ENCODE peak calls at places on chromosomes 2 and 18, in four cellular contexts. One of them, this sample, is unnamed.

GRCh38 chr2:168691221-168691620 is 111.2 kb upstream of the NOSTRIN start:
- DNase-seq in Panc1: no peak
- DNase-seq in fibroblast of pulmonary artery: no peak
- DNase-seq in nephron progenitor cell: no peak
- DNase-seq in this sample: no peak

GRCh38 chr2:239057533-239057932 is 209.6 kb downstream of the TWIST2 start:
- DNase-seq in Panc1: no peak
- DNase-seq in fibroblast of pulmonary artery: peak; percentile 46
- DNase-seq in nephron progenitor cell: no peak
- DNase-seq in this sample: no peak

GRCh38 chr2:230697676-230698075 is 15.0 kb upstream of the CAB39 start:
- DNase-seq in Panc1: no peak
- DNase-seq in fibroblast of pulmonary artery: no peak
- DNase-seq in nephron progenitor cell: no peak
- DNase-seq in this sample: no peak

GRCh38 chr2:112725545-112726457 is 5.0 kb downstream of the NT5DC4 start:
- DNase-seq in Panc1: no peak
- DNase-seq in fibroblast of pulmonary artery: no peak
- DNase-seq in nephron progenitor cell: no peak
- DNase-seq in this sample: no peak

GRCh38 chr2:213834746-213835145 is 550.5 kb downstream of the SPAG16 start:
- DNase-seq in Panc1: no peak
- DNase-seq in fibroblast of pulmonary artery: peak; percentile 10
- DNase-seq in nephron progenitor cell: no peak
- DNase-seq in this sample: no peak

GRCh38 chr2:134379722-134380121 is 125.8 kb downstream of the MGAT5 start:
- DNase-seq in Panc1: no peak
- DNase-seq in fibroblast of pulmonary artery: no peak
- DNase-seq in nephron progenitor cell: no peak
- DNase-seq in this sample: no peak

GRCh38 chr2:177474904-177475474 is 82.4 kb downstream of the AGPS start:
- DNase-seq in Panc1: no peak
- DNase-seq in fibroblast of pulmonary artery: peak; percentile 76
- DNase-seq in nephron progenitor cell: no peak
- DNase-seq in this sample: no peak

GRCh38 chr2:96891591-96892333 is 21.9 kb upstream of the SEMA4C start:
- DNase-seq in Panc1: no peak
- DNase-seq in fibroblast of pulmonary artery: peak; percentile 24
- DNase-seq in nephron progenitor cell: peak; percentile 33
- DNase-seq in this sample: no peak

GRCh38 chr2:158463496-158464095 is 6.8 kb downstream of the PKP4 start:
- DNase-seq in Panc1: no peak
- DNase-seq in fibroblast of pulmonary artery: peak; percentile 21
- DNase-seq in nephron progenitor cell: peak; percentile 14
- DNase-seq in this sample: no peak

GRCh38 chr2:26469092-26469710 is 8.7 kb downstream of the OTOF start:
- DNase-seq in Panc1: peak; percentile 39
- DNase-seq in fibroblast of pulmonary artery: peak; percentile 69
- DNase-seq in nephron progenitor cell: peak; percentile 72
- DNase-seq in this sample: peak; percentile 60

GRCh38 chr2:41142463-41142862 is 690.6 kb upstream of the SLC8A1 start:
- DNase-seq in Panc1: no peak
- DNase-seq in fibroblast of pulmonary artery: no peak
- DNase-seq in nephron progenitor cell: no peak
- DNase-seq in this sample: no peak

GRCh38 chr2:29475446-29476006 is 360.3 kb downstream of the CLIP4 start:
- DNase-seq in Panc1: no peak
- DNase-seq in fibroblast of pulmonary artery: no peak
- DNase-seq in nephron progenitor cell: no peak
- DNase-seq in this sample: no peak

GRCh38 chr2:218582085-218582484 is 13.4 kb downstream of the CNOT9 start:
- DNase-seq in Panc1: no peak
- DNase-seq in fibroblast of pulmonary artery: peak; percentile 32
- DNase-seq in nephron progenitor cell: no peak
- DNase-seq in this sample: no peak

GRCh38 chr2:84906108-84906899 is 848 bp downstream of the TMSB10 start:
- DNase-seq in Panc1: no peak
- DNase-seq in fibroblast of pulmonary artery: no peak
- DNase-seq in nephron progenitor cell: peak; percentile 37
- DNase-seq in this sample: no peak

DNA sequence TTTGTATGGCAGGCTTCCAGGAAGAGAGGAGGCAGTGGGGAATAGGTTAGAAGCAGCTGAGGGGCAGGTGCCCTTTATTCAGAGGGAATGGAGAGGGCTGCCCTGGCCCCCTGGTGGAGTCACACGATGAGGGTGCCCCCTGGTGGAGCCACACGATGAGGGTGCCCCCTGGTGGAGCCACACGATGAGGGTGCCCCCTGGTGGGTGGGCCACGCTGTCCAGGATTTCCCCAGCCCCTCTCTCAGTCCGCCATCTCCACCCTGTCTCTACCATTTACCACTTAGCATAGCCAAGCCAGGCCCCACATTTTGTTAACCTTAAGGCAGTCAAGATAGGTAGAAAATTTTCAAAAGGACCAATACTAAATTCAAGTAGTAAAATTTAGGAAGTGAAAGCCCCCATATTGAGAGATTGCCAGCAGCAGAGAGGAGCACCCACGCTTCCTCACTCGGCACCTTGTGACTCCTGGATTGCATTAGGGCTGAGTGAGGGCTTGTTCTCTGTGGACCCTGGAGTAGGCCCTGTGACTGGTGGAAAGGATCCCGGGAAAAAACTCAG is 10.4 kb upstream of the FAM228A start:
- DNase-seq in Panc1: no peak
- DNase-seq in fibroblast of pulmonary artery: peak; percentile 13
- DNase-seq in nephron progenitor cell: peak; percentile 11
- DNase-seq in this sample: peak; percentile 14
- TF ChIP-seq CTCF in Panc1: peak; percentile 84
- TF ChIP-seq CTCF in fibroblast of pulmonary artery: peak; percentile 54
- TF ChIP-seq CTCF in nephron progenitor cell: peak; percentile 23
- TF ChIP-seq CTCF in this sample: peak; percentile 54

DNA sequence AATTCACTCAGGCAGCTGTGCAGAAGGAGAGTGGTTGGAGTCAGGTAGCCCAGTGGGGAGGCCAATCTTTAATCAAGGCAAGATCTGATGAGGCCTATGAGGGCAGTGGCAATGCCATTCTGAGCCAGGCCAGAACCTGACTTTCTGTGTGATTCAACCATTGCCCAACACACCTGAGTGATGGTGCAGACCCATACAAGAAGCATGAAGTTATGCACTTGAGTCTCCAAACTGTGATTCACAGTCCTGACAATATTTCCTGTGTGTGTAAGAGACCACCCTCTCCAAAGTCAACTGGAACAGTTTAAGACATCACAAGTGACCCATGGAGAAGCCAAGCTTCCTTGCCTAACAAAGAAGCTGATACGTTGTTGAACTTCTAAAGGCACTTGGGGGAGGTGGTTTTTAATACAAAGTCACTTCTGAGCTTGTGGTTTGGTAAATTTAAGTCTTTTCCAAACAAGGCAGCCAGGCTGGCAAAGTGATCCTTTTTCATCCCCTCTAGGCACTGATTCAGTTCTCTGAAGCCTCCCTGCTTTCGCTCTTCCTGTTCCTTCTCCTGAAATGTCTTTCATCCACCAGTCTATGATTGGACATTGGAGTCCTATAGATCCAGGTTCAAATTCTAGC is 49.0 kb downstream of the VSNL1 start:
- DNase-seq in Panc1: no peak
- DNase-seq in fibroblast of pulmonary artery: no peak
- DNase-seq in nephron progenitor cell: no peak
- DNase-seq in this sample: no peak
- TF ChIP-seq CTCF in Panc1: no peak
- TF ChIP-seq CTCF in fibroblast of pulmonary artery: no peak
- TF ChIP-seq CTCF in nephron progenitor cell: no peak
- TF ChIP-seq CTCF in this sample: no peak

GRCh38 chr18:75875559-75875958 is 448.1 kb upstream of the SMIM21 start:
- DNase-seq in Panc1: no peak
- DNase-seq in fibroblast of pulmonary artery: no peak
- DNase-seq in nephron progenitor cell: no peak
- DNase-seq in this sample: no peak

GRCh38 chr18:75880266-75880665 is 452.8 kb upstream of the SMIM21 start:
- DNase-seq in Panc1: no peak
- DNase-seq in fibroblast of pulmonary artery: no peak
- DNase-seq in nephron progenitor cell: no peak
- DNase-seq in this sample: no peak

GRCh38 chr18:75884728-75885127 is 457.2 kb upstream of the SMIM21 start:
- DNase-seq in Panc1: no peak
- DNase-seq in fibroblast of pulmonary artery: no peak
- DNase-seq in nephron progenitor cell: no peak
- DNase-seq in this sample: no peak

GRCh38 chr18:75879196-75879595 is 451.7 kb upstream of the SMIM21 start:
- DNase-seq in Panc1: no peak
- DNase-seq in fibroblast of pulmonary artery: no peak
- DNase-seq in nephron progenitor cell: no peak
- DNase-seq in this sample: no peak

GRCh38 chr18:75880913-75881504 is 453.5 kb upstream of the SMIM21 start:
- DNase-seq in Panc1: no peak
- DNase-seq in fibroblast of pulmonary artery: no peak
- DNase-seq in nephron progenitor cell: no peak
- DNase-seq in this sample: no peak
- TF ChIP-seq CTCF in Panc1: no peak
- TF ChIP-seq CTCF in fibroblast of pulmonary artery: no peak
- TF ChIP-seq CTCF in nephron progenitor cell: no peak
- TF ChIP-seq CTCF in this sample: no peak

GRCh38 chr2:23460983-23461382 is 76.0 kb downstream of the KLHL29 start:
- DNase-seq in Panc1: no peak
- DNase-seq in fibroblast of pulmonary artery: no peak
- DNase-seq in nephron progenitor cell: no peak
- DNase-seq in this sample: no peak

GRCh38 chr2:23457990-23458689 is 73.2 kb downstream of the KLHL29 start:
- DNase-seq in Panc1: no peak
- DNase-seq in fibroblast of pulmonary artery: no peak
- DNase-seq in nephron progenitor cell: no peak
- DNase-seq in this sample: no peak

GRCh38 chr2:23459032-23459431 is 74.1 kb downstream of the KLHL29 start:
- DNase-seq in Panc1: no peak
- DNase-seq in fibroblast of pulmonary artery: no peak
- DNase-seq in nephron progenitor cell: no peak
- DNase-seq in this sample: no peak

GRCh38 chr2:23456881-23457760 is 72.1 kb downstream of the KLHL29 start:
- DNase-seq in Panc1: peak; percentile 39
- DNase-seq in fibroblast of pulmonary artery: no peak
- DNase-seq in nephron progenitor cell: no peak
- DNase-seq in this sample: no peak

GRCh38 chr2:23460228-23460627 is 75.2 kb downstream of the KLHL29 start:
- DNase-seq in Panc1: peak; percentile 24
- DNase-seq in fibroblast of pulmonary artery: peak; percentile 33
- DNase-seq in nephron progenitor cell: no peak
- DNase-seq in this sample: no peak
- TF ChIP-seq CTCF in Panc1: peak; percentile 74
- TF ChIP-seq CTCF in fibroblast of pulmonary artery: peak; percentile 67
- TF ChIP-seq CTCF in nephron progenitor cell: peak; percentile 19
- TF ChIP-seq CTCF in this sample: peak; percentile 59

GRCh38 chr2:74119324-74119723 is 28.4 kb downstream of the BOLA3 start:
- DNase-seq in Panc1: no peak
- DNase-seq in fibroblast of pulmonary artery: peak; percentile 30
- DNase-seq in nephron progenitor cell: no peak
- DNase-seq in this sample: no peak
- TF ChIP-seq CTCF in Panc1: no peak
- TF ChIP-seq CTCF in fibroblast of pulmonary artery: peak; percentile 15
- TF ChIP-seq CTCF in nephron progenitor cell: no peak
- TF ChIP-seq CTCF in this sample: no peak

GRCh38 chr2:206445948-206446347 is 2.6 kb downstream of the ADAM23 start:
- DNase-seq in Panc1: no peak
- DNase-seq in fibroblast of pulmonary artery: no peak
- DNase-seq in nephron progenitor cell: no peak
- DNase-seq in this sample: no peak

GRCh38 chr2:206442854-206443734 is at the start of gene ADAM23:
- DNase-seq in Panc1: no peak
- DNase-seq in fibroblast of pulmonary artery: peak; percentile 40
- DNase-seq in nephron progenitor cell: peak; percentile 80
- DNase-seq in this sample: peak; percentile 69

GRCh38 chr2:206443735-206444527 is 599 bp downstream of the ADAM23 start:
- DNase-seq in Panc1: no peak
- DNase-seq in fibroblast of pulmonary artery: peak; percentile 32
- DNase-seq in nephron progenitor cell: peak; percentile 68
- DNase-seq in this sample: peak; percentile 20

GRCh38 chr2:206438196-206438727 is 5.1 kb upstream of the ADAM23 start:
- DNase-seq in Panc1: no peak
- DNase-seq in fibroblast of pulmonary artery: no peak
- DNase-seq in nephron progenitor cell: no peak
- DNase-seq in this sample: no peak

GRCh38 chr2:206442516-206442853 is 847 bp upstream of the ADAM23 start:
- DNase-seq in Panc1: no peak
- DNase-seq in fibroblast of pulmonary artery: no peak
- DNase-seq in nephron progenitor cell: no peak
- DNase-seq in this sample: no peak
- TF ChIP-seq CTCF in Panc1: no peak
- TF ChIP-seq CTCF in fibroblast of pulmonary artery: no peak
- TF ChIP-seq CTCF in nephron progenitor cell: no peak
- TF ChIP-seq CTCF in this sample: no peak

This sample was measured in neural crest cell.